ENCODE peak calls at places on chromosomes 11 and 22, in five cellular contexts. I is activated T-helper 1 cell treated with anti-CD3 and anti-CD28 coated beads, Interleukin-12 subunit alpha, Interleukin-12 subunit beta, Interleukin-2, Interleukin-4 antibody, amounts not matched to agents 30 ng/mL and 10 ng/mL and 1 ng/mL, durations not matched to agents 14 hours and 24 hours and 36 hours; J is right cardiac atrium; O is NCI-H510A; C is NCI-H1417. Q is an unnamed sample.

GRCh38 chr11:86888164-86888977 is 66.8 kb downstream of the FZD4 start:
- DNase-seq in J (no peak), C (no peak), I (no peak), O (no peak), Q (peak)

GRCh38 chr11:26766996-26767395 is 45.1 kb upstream of the SLC5A12 start:
- DNase-seq in O (no peak), I (no peak), C (no peak), J (no peak), Q (no peak)

GRCh38 chr11:126655807-126656128 is 300.3 kb downstream of the ST3GAL4 start:
- DNase-seq in I (no peak), C (no peak), J (no peak), O (no peak), Q (no peak)

GRCh38 chr11:69896250-69896649 is 77.0 kb upstream of the FGF3 start:
- DNase-seq in I (no peak), J (no peak), O (no peak), C (no peak), Q (no peak)

GRCh38 chr11:107591098-107591445 is at the start of gene ELMOD1:
- DNase-seq in O (no peak), C (peak), I (no peak), J (peak), Q (no peak)

GRCh38 chr11:6457581-6458320 is 16.0 kb downstream of the TRIM3 start:
- DNase-seq in C (no peak), O (no peak), I (no peak), J (no peak), Q (no peak)

GRCh38 chr11:118956094-118956846 is at the start of gene UPK2:
- DNase-seq in O (peak), I (peak), C (peak), J (peak), Q (peak)

GRCh38 chr22:45331486-45331885 is 21.8 kb downstream of the FAM118A start:
- DNase-seq in C (no peak), O (no peak), J (no peak), I (no peak), Q (no peak)

GRCh38 chr22:33923033-33923432 is 2.8 kb upstream of the LARGE1 start:
- DNase-seq in C (peak), I (no peak), O (no peak), J (no peak), Q (no peak)

GRCh38 chr11:55707029-55707428 is 45.0 kb downstream of the OR4C6 start:
- DNase-seq in O (no peak), J (no peak), I (no peak), C (peak), Q (no peak)

GRCh38 chr11:100687630-100688395 is 725 bp downstream of the ARHGAP42 start:
- DNase-seq in I (no peak), J (peak), O (no peak), C (peak), Q (peak)

GRCh38 chr11:117172678-117173421 is 5.7 kb upstream of the SIDT2 start:
- DNase-seq in C (peak), O (no peak), I (no peak), J (no peak), Q (no peak)

GRCh38 chr11:109708184-109708583 is 286.2 kb downstream of the C11orf87 start:
- DNase-seq in J (no peak), C (peak), O (no peak), I (no peak), Q (no peak)

GRCh38 chr11:2522636-2523255 is 77.9 kb downstream of the KCNQ1 start:
- DNase-seq in O (no peak), J (no peak), C (no peak), I (no peak), Q (no peak)

GRCh38 chr11:69447786-69448185 is 33.7 kb upstream of the LINC01488 start:
- DNase-seq in J (no peak), I (no peak), O (peak), C (no peak), Q (no peak)

GRCh38 chr11:111477898-111478297 is 34.3 kb downstream of the BTG4 start:
- DNase-seq in C (no peak), I (no peak), O (no peak), J (no peak), Q (no peak)

GRCh38 chr11:447923-448731 is 2.0 kb upstream of the PTDSS2 start:
- DNase-seq in C (peak), J (peak), I (peak), O (peak), Q (peak)

GRCh38 chr22:36865346-36865745 is 4.5 kb downstream of the NCF4 start:
- DNase-seq in I (no peak), J (no peak), C (no peak), O (no peak), Q (no peak)

GRCh38 chr22:31882971-31883370 is 61.4 kb upstream of the YWHAH start:
- DNase-seq in O (no peak), I (no peak), C (no peak), J (no peak), Q (no peak)

GRCh38 chr11:28632338-28632737 is 524.1 kb downstream of the METTL15 start:
- DNase-seq in I (no peak), J (no peak), O (no peak), C (no peak), Q (no peak)

GRCh38 chr11:17827006-17827405 is 92.4 kb downstream of the KCNC1 start:
- DNase-seq in C (peak), J (no peak), I (no peak), O (peak), Q (no peak)

GRCh38 chr11:67029146-67029545 is 6.2 kb downstream of the SYT12 start:
- DNase-seq in O (no peak), J (no peak), C (no peak), I (no peak), Q (no peak)

GRCh38 chr11:31824791-31825452 is 13.8 kb upstream of the PAX6 start:
- DNase-seq in O (no peak), I (no peak), J (no peak), C (no peak), Q (no peak)

GRCh38 chr22:28514314-28514713 is 165.3 kb downstream of the TTC28 start:
- DNase-seq in I (no peak), C (no peak), O (no peak), J (no peak), Q (no peak)

GRCh38 chr11:71185411-71185810 is 67.0 kb downstream of the SHANK2 start:
- DNase-seq in O (no peak), C (no peak), I (no peak), J (no peak), Q (no peak)

GRCh38 chr11:82634091-82634490 is 99.6 kb downstream of the FAM181B start:
- DNase-seq in C (no peak), I (no peak), J (no peak), O (no peak), Q (no peak)